ENCODE peak calls at places on chromosomes 12 and 14, in seven cellular contexts. One of them, this sample, is unnamed.

GRCh38 chr12:114812858-114813761 is 129.1 kb upstream of the TBX3 start:
- DNase-seq in suprapubic skin: no peak
- DNase-seq in skeletal muscle cell: no peak
- DNase-seq in right lobe of liver: no peak
- DNase-seq in stimulated activated CD8-positive, alpha-beta memory T cell treated with anti-CD3 and anti-CD28 coated beads, Interleukin-4, amount 100 ng/mL, for 48 hours: no peak
- DNase-seq in HCEC 1CT: peak; percentile 22
- DNase-seq in GM03348: no peak
- DNase-seq in this sample: peak; percentile 46

GRCh38 chr12:49917788-49918173 is 14.1 kb upstream of the FAIM2 start:
- DNase-seq in suprapubic skin: peak; percentile 33
- DNase-seq in skeletal muscle cell: no peak
- DNase-seq in right lobe of liver: no peak
- DNase-seq in stimulated activated CD8-positive, alpha-beta memory T cell treated with anti-CD3 and anti-CD28 coated beads, Interleukin-4, amount 100 ng/mL, for 48 hours: no peak
- DNase-seq in HCEC 1CT: no peak
- DNase-seq in GM03348: no peak
- DNase-seq in this sample: no peak

GRCh38 chr12:96501139-96501741 is 11.9 kb downstream of the CFAP54 start:
- DNase-seq in suprapubic skin: no peak
- DNase-seq in skeletal muscle cell: no peak
- DNase-seq in right lobe of liver: peak; percentile 27
- DNase-seq in stimulated activated CD8-positive, alpha-beta memory T cell treated with anti-CD3 and anti-CD28 coated beads, Interleukin-4, amount 100 ng/mL, for 48 hours: peak; percentile 42
- DNase-seq in HCEC 1CT: peak; percentile 75
- DNase-seq in GM03348: peak; percentile 59
- DNase-seq in this sample: peak; percentile 56

GRCh38 chr12:65822732-65823480 is 1.4 kb upstream of the HMGA2 start:
- DNase-seq in suprapubic skin: no peak
- DNase-seq in skeletal muscle cell: peak; percentile 49
- DNase-seq in right lobe of liver: no peak
- DNase-seq in stimulated activated CD8-positive, alpha-beta memory T cell treated with anti-CD3 and anti-CD28 coated beads, Interleukin-4, amount 100 ng/mL, for 48 hours: peak; percentile 24
- DNase-seq in HCEC 1CT: no peak
- DNase-seq in GM03348: peak; percentile 67
- DNase-seq in this sample: peak; percentile 62

GRCh38 chr12:49825360-49825970 is 2.7 kb downstream of the NCKAP5L start:
- DNase-seq in suprapubic skin: peak; percentile 66
- DNase-seq in skeletal muscle cell: peak; percentile 57
- DNase-seq in right lobe of liver: no peak
- DNase-seq in stimulated activated CD8-positive, alpha-beta memory T cell treated with anti-CD3 and anti-CD28 coated beads, Interleukin-4, amount 100 ng/mL, for 48 hours: no peak
- DNase-seq in HCEC 1CT: peak; percentile 78
- DNase-seq in GM03348: peak; percentile 81
- DNase-seq in this sample: peak; percentile 91

GRCh38 chr12:10722502-10722904 is 620 bp downstream of the YBX3 start:
- DNase-seq in suprapubic skin: no peak
- DNase-seq in skeletal muscle cell: peak; percentile 36
- DNase-seq in right lobe of liver: peak; percentile 40
- DNase-seq in stimulated activated CD8-positive, alpha-beta memory T cell treated with anti-CD3 and anti-CD28 coated beads, Interleukin-4, amount 100 ng/mL, for 48 hours: peak; percentile 71
- DNase-seq in HCEC 1CT: peak; percentile 64
- DNase-seq in GM03348: peak; percentile 80
- DNase-seq in this sample: no peak

GRCh38 chr14:51202914-51203665 is 37.0 kb upstream of the TMX1 start:
- DNase-seq in suprapubic skin: no peak
- DNase-seq in skeletal muscle cell: no peak
- DNase-seq in right lobe of liver: no peak
- DNase-seq in stimulated activated CD8-positive, alpha-beta memory T cell treated with anti-CD3 and anti-CD28 coated beads, Interleukin-4, amount 100 ng/mL, for 48 hours: no peak
- DNase-seq in HCEC 1CT: no peak
- DNase-seq in GM03348: no peak
- DNase-seq in this sample: peak; percentile 91

GRCh38 chr14:89474464-89474863 is 57.4 kb upstream of the FOXN3 start:
- DNase-seq in suprapubic skin: no peak
- DNase-seq in skeletal muscle cell: no peak
- DNase-seq in right lobe of liver: no peak
- DNase-seq in stimulated activated CD8-positive, alpha-beta memory T cell treated with anti-CD3 and anti-CD28 coated beads, Interleukin-4, amount 100 ng/mL, for 48 hours: no peak
- DNase-seq in HCEC 1CT: no peak
- DNase-seq in GM03348: no peak
- DNase-seq in this sample: no peak

GRCh38 chr12:95574799-95575452 is 23.6 kb upstream of the USP44 start:
- DNase-seq in suprapubic skin: no peak
- DNase-seq in skeletal muscle cell: peak; percentile 10
- DNase-seq in right lobe of liver: no peak
- DNase-seq in stimulated activated CD8-positive, alpha-beta memory T cell treated with anti-CD3 and anti-CD28 coated beads, Interleukin-4, amount 100 ng/mL, for 48 hours: no peak
- DNase-seq in HCEC 1CT: peak; percentile 57
- DNase-seq in GM03348: peak; percentile 75
- DNase-seq in this sample: peak; percentile 62

GRCh38 chr12:127284870-127285431 is 982.0 kb upstream of the TMEM132C start:
- DNase-seq in suprapubic skin: peak; percentile 70
- DNase-seq in skeletal muscle cell: peak; percentile 99
- DNase-seq in right lobe of liver: no peak
- DNase-seq in stimulated activated CD8-positive, alpha-beta memory T cell treated with anti-CD3 and anti-CD28 coated beads, Interleukin-4, amount 100 ng/mL, for 48 hours: no peak
- DNase-seq in HCEC 1CT: peak; percentile 90
- DNase-seq in GM03348: peak; percentile 61
- DNase-seq in this sample: peak; percentile 60

GRCh38 chr12:132904718-132905328 is 17.4 kb upstream of the CHFR start:
- DNase-seq in suprapubic skin: peak; percentile 84
- DNase-seq in skeletal muscle cell: no peak
- DNase-seq in right lobe of liver: peak; percentile 72
- DNase-seq in stimulated activated CD8-positive, alpha-beta memory T cell treated with anti-CD3 and anti-CD28 coated beads, Interleukin-4, amount 100 ng/mL, for 48 hours: peak; percentile 95
- DNase-seq in HCEC 1CT: no peak
- DNase-seq in GM03348: peak; percentile 55
- DNase-seq in this sample: no peak

GRCh38 chr14:29149798-29150197 is 383.2 kb downstream of the FOXG1 start:
- DNase-seq in suprapubic skin: no peak
- DNase-seq in skeletal muscle cell: no peak
- DNase-seq in right lobe of liver: no peak
- DNase-seq in stimulated activated CD8-positive, alpha-beta memory T cell treated with anti-CD3 and anti-CD28 coated beads, Interleukin-4, amount 100 ng/mL, for 48 hours: no peak
- DNase-seq in HCEC 1CT: no peak
- DNase-seq in GM03348: no peak
- DNase-seq in this sample: no peak

GRCh38 chr12:6346235-6346832 is 4.5 kb upstream of the TNFRSF1A start:
- DNase-seq in suprapubic skin: no peak
- DNase-seq in skeletal muscle cell: no peak
- DNase-seq in right lobe of liver: no peak
- DNase-seq in stimulated activated CD8-positive, alpha-beta memory T cell treated with anti-CD3 and anti-CD28 coated beads, Interleukin-4, amount 100 ng/mL, for 48 hours: no peak
- DNase-seq in HCEC 1CT: no peak
- DNase-seq in GM03348: no peak
- DNase-seq in this sample: no peak

GRCh38 chr14:30389134-30389900 is 169.6 kb upstream of the G2E3 start:
- DNase-seq in suprapubic skin: no peak
- DNase-seq in skeletal muscle cell: no peak
- DNase-seq in right lobe of liver: peak; percentile 74
- DNase-seq in stimulated activated CD8-positive, alpha-beta memory T cell treated with anti-CD3 and anti-CD28 coated beads, Interleukin-4, amount 100 ng/mL, for 48 hours: no peak
- DNase-seq in HCEC 1CT: no peak
- DNase-seq in GM03348: no peak
- DNase-seq in this sample: peak; percentile 3

GRCh38 chr14:102525213-102526143 is 15.9 kb upstream of the ANKRD9 start:
- DNase-seq in suprapubic skin: no peak
- DNase-seq in skeletal muscle cell: peak; percentile 28
- DNase-seq in right lobe of liver: no peak
- DNase-seq in stimulated activated CD8-positive, alpha-beta memory T cell treated with anti-CD3 and anti-CD28 coated beads, Interleukin-4, amount 100 ng/mL, for 48 hours: no peak
- DNase-seq in HCEC 1CT: peak; percentile 69
- DNase-seq in GM03348: peak; percentile 52
- DNase-seq in this sample: peak; percentile 54

GRCh38 chr14:29265852-29266251 is 499.3 kb downstream of the FOXG1 start:
- DNase-seq in suprapubic skin: no peak
- DNase-seq in skeletal muscle cell: no peak
- DNase-seq in right lobe of liver: no peak
- DNase-seq in stimulated activated CD8-positive, alpha-beta memory T cell treated with anti-CD3 and anti-CD28 coated beads, Interleukin-4, amount 100 ng/mL, for 48 hours: no peak
- DNase-seq in HCEC 1CT: no peak
- DNase-seq in GM03348: no peak
- DNase-seq in this sample: no peak

GRCh38 chr14:53032161-53032803 is 81.4 kb upstream of the FERMT2 start:
- DNase-seq in suprapubic skin: no peak
- DNase-seq in skeletal muscle cell: peak; percentile 72
- DNase-seq in right lobe of liver: no peak
- DNase-seq in stimulated activated CD8-positive, alpha-beta memory T cell treated with anti-CD3 and anti-CD28 coated beads, Interleukin-4, amount 100 ng/mL, for 48 hours: no peak
- DNase-seq in HCEC 1CT: peak; percentile 90
- DNase-seq in GM03348: peak; percentile 64
- DNase-seq in this sample: peak; percentile 88

GRCh38 chr12:110733089-110733715 is 9.5 kb downstream of the PPP1CC start:
- DNase-seq in suprapubic skin: no peak
- DNase-seq in skeletal muscle cell: no peak
- DNase-seq in right lobe of liver: no peak
- DNase-seq in stimulated activated CD8-positive, alpha-beta memory T cell treated with anti-CD3 and anti-CD28 coated beads, Interleukin-4, amount 100 ng/mL, for 48 hours: peak; percentile 17
- DNase-seq in HCEC 1CT: peak; percentile 76
- DNase-seq in GM03348: peak; percentile 43
- DNase-seq in this sample: peak; percentile 48

GRCh38 chr12:125276567-125276966 is 211.3 kb downstream of the AACS start:
- DNase-seq in suprapubic skin: no peak
- DNase-seq in skeletal muscle cell: no peak
- DNase-seq in right lobe of liver: no peak
- DNase-seq in stimulated activated CD8-positive, alpha-beta memory T cell treated with anti-CD3 and anti-CD28 coated beads, Interleukin-4, amount 100 ng/mL, for 48 hours: no peak
- DNase-seq in HCEC 1CT: no peak
- DNase-seq in GM03348: no peak
- DNase-seq in this sample: peak; percentile 36

GRCh38 chr14:76133103-76133502 is 18.6 kb upstream of the GPATCH2L start:
- DNase-seq in suprapubic skin: no peak
- DNase-seq in skeletal muscle cell: no peak
- DNase-seq in right lobe of liver: no peak
- DNase-seq in stimulated activated CD8-positive, alpha-beta memory T cell treated with anti-CD3 and anti-CD28 coated beads, Interleukin-4, amount 100 ng/mL, for 48 hours: no peak
- DNase-seq in HCEC 1CT: peak; percentile 7
- DNase-seq in GM03348: peak; percentile 55
- DNase-seq in this sample: peak; percentile 58

GRCh38 chr12:104055686-104056388 is 5.8 kb upstream of the GLT8D2 start:
- DNase-seq in suprapubic skin: no peak
- DNase-seq in skeletal muscle cell: no peak
- DNase-seq in right lobe of liver: peak; percentile 70
- DNase-seq in stimulated activated CD8-positive, alpha-beta memory T cell treated with anti-CD3 and anti-CD28 coated beads, Interleukin-4, amount 100 ng/mL, for 48 hours: no peak
- DNase-seq in HCEC 1CT: no peak
- DNase-seq in GM03348: peak; percentile 31
- DNase-seq in this sample: peak; percentile 94

GRCh38 chr14:88562532-88562830 is 356 bp upstream of the ZC3H14 start:
- DNase-seq in suprapubic skin: no peak
- DNase-seq in skeletal muscle cell: no peak
- DNase-seq in right lobe of liver: no peak
- DNase-seq in stimulated activated CD8-positive, alpha-beta memory T cell treated with anti-CD3 and anti-CD28 coated beads, Interleukin-4, amount 100 ng/mL, for 48 hours: no peak
- DNase-seq in HCEC 1CT: no peak
- DNase-seq in GM03348: no peak
- DNase-seq in this sample: no peak

GRCh38 chr14:102272392-102272791 is 32.6 kb downstream of the MOK start:
- DNase-seq in suprapubic skin: no peak
- DNase-seq in skeletal muscle cell: no peak
- DNase-seq in right lobe of liver: no peak
- DNase-seq in stimulated activated CD8-positive, alpha-beta memory T cell treated with anti-CD3 and anti-CD28 coated beads, Interleukin-4, amount 100 ng/mL, for 48 hours: no peak
- DNase-seq in HCEC 1CT: peak; percentile 46
- DNase-seq in GM03348: peak; percentile 39
- DNase-seq in this sample: no peak

GRCh38 chr12:19546027-19546426 is 106.7 kb downstream of the AEBP2 start:
- DNase-seq in suprapubic skin: no peak
- DNase-seq in skeletal muscle cell: peak; percentile 61
- DNase-seq in right lobe of liver: no peak
- DNase-seq in stimulated activated CD8-positive, alpha-beta memory T cell treated with anti-CD3 and anti-CD28 coated beads, Interleukin-4, amount 100 ng/mL, for 48 hours: no peak
- DNase-seq in HCEC 1CT: no peak
- DNase-seq in GM03348: peak; percentile 24
- DNase-seq in this sample: peak; percentile 4

This sample was measured in myocyte.